ENCODE peak calls at places on chromosomes 16 and 17, in ten cellular contexts. M is midbrain; E is T-helper 2 cell; D is fibroblast of pulmonary artery; H is activated naive CD4-positive, alpha-beta T cell treated with Interleukin-2 at 50 U/mL for 16 hours; P is NCI-H187 treated with DMSO at 0.1 percent for 48 hours; Q is B cell; V is CD8-positive, alpha-beta memory T cell; Z is lower leg skin; G is effector memory CD4-positive, alpha-beta T cell. A is an unnamed sample.

GRCh38 chr17:78962345-78962983 is 17.3 kb downstream of the LGALS3BP start:
- DNase-seq in M (no peak), E (no peak), D (no peak), H (no peak), P (no peak), Q (no peak), V (no peak), Z (no peak), G (no peak), A (no peak)

GRCh38 chr16:23847938-23848337 is 12.2 kb downstream of the PRKCB start:
- DNase-seq in M (no peak), E (peak; percentile 65), D (no peak), H (peak; percentile 55), P (no peak), Q (peak; percentile 52), V (peak; percentile 24), Z (no peak), G (peak; percentile 20), A (peak; percentile 44)

GRCh38 chr16:58652741-58653140 is 23.1 kb upstream of the CNOT1 start:
- DNase-seq in M (no peak), E (no peak), D (peak; percentile 45), H (no peak), P (no peak), Q (no peak), V (no peak), Z (no peak), G (no peak), A (no peak)

GRCh38 chr16:11360581-11360980 is 15.3 kb downstream of the RMI2 start:
- DNase-seq in M (no peak), E (no peak), D (no peak), H (no peak), P (no peak), Q (no peak), V (no peak), Z (no peak), G (no peak), A (no peak)

GRCh38 chr17:50203589-50204345 is 2.3 kb upstream of the COL1A1 start:
- DNase-seq in M (no peak), E (no peak), D (peak; percentile 71), H (no peak), P (no peak), Q (no peak), V (no peak), Z (no peak), G (no peak), A (no peak)

GRCh38 chr16:26645629-26646028 is 421.1 kb upstream of the C16orf82 start:
- DNase-seq in M (peak; percentile 29), E (peak; percentile 34), D (no peak), H (peak; percentile 22), P (no peak), Q (no peak), V (no peak), Z (no peak), G (peak; percentile 2), A (no peak)

GRCh38 chr16:49883111-49883829 is 27.4 kb upstream of the ZNF423 start:
- DNase-seq in M (no peak), E (no peak), D (no peak), H (no peak), P (no peak), Q (no peak), V (no peak), Z (no peak), G (no peak), A (no peak)

GRCh38 chr16:72049110-72049509 is 5.2 kb upstream of the HP start:
- DNase-seq in M (no peak), E (no peak), D (no peak), H (no peak), P (no peak), Q (no peak), V (no peak), Z (no peak), G (no peak), A (no peak)

GRCh38 chr16:12289175-12290063 is 312.9 kb downstream of the SNX29 start:
- DNase-seq in M (no peak), E (no peak), D (no peak), H (no peak), P (no peak), Q (no peak), V (no peak), Z (no peak), G (no peak), A (no peak)

GRCh38 chr17:10681866-10682446 is 15.4 kb downstream of the SCO1 start:
- DNase-seq in M (no peak), E (no peak), D (peak; percentile 69), H (no peak), P (no peak), Q (no peak), V (no peak), Z (no peak), G (no peak), A (no peak)

GRCh38 chr17:63973247-63973646 is 529 bp upstream of the SCN4A start:
- DNase-seq in M (no peak), E (no peak), D (no peak), H (no peak), P (no peak), Q (no peak), V (no peak), Z (no peak), G (no peak), A (no peak)

GRCh38 chr17:17837966-17838962 is 1.5 kb upstream of the SREBF1 start:
- DNase-seq in M (peak; percentile 46), E (no peak), D (peak; percentile 46), H (no peak), P (no peak), Q (no peak), V (no peak), Z (no peak), G (no peak), A (no peak)

GRCh38 chr17:67069591-67070136 is 25.3 kb downstream of the CACNG1 start:
- DNase-seq in M (no peak), E (no peak), D (no peak), H (no peak), P (no peak), Q (no peak), V (no peak), Z (no peak), G (no peak), A (no peak)

GRCh38 chr17:47205419-47205963 is 3.7 kb upstream of the MYL4 start:
- DNase-seq in M (no peak), E (peak; percentile 68), D (peak; percentile 57), H (peak; percentile 73), P (peak; percentile 18), Q (peak; percentile 81), V (peak; percentile 51), Z (no peak), G (peak; percentile 54), A (peak; percentile 54)

GRCh38 chr17:52148288-52148968 is 10.1 kb downstream of the CA10 start:
- DNase-seq in M (no peak), E (no peak), D (no peak), H (no peak), P (no peak), Q (no peak), V (no peak), Z (no peak), G (no peak), A (no peak)

GRCh38 chr16:88315543-88316105 is 67.1 kb upstream of the ZNF469 start:
- DNase-seq in M (no peak), E (no peak), D (peak; percentile 63), H (no peak), P (no peak), Q (no peak), V (no peak), Z (no peak), G (no peak), A (no peak)

GRCh38 chr17:50363217-50364060 is 9.5 kb downstream of the MRPL27 start:
- DNase-seq in M (peak; percentile 86), E (no peak), D (peak; percentile 55), H (no peak), P (no peak), Q (no peak), V (no peak), Z (peak; percentile 46), G (no peak), A (no peak)

GRCh38 chr17:81976332-81977210 is 858 bp upstream of the ASPSCR1 start:
- DNase-seq in M (no peak), E (peak; percentile 12), D (no peak), H (peak; percentile 37), P (peak; percentile 29), Q (peak; percentile 44), V (no peak), Z (no peak), G (peak; percentile 12), A (no peak)

GRCh38 chr17:29572691-29573557 is 4.4 kb downstream of the TP53I13 start:
- DNase-seq in M (peak; percentile 47), E (peak; percentile 46), D (peak; percentile 59), H (peak; percentile 61), P (no peak), Q (peak; percentile 87), V (peak; percentile 36), Z (peak; percentile 92), G (peak; percentile 18), A (peak; percentile 84)

GRCh38 chr16:3690991-3691720 is 26.2 kb downstream of the TRAP1 start:
- DNase-seq in M (no peak), E (no peak), D (no peak), H (no peak), P (no peak), Q (no peak), V (no peak), Z (peak; percentile 90), G (no peak), A (no peak)

GRCh38 chr16:81261049-81261648 is 22.7 kb downstream of the BCO1 start:
- DNase-seq in M (no peak), E (no peak), D (peak; percentile 31), H (peak; percentile 23), P (no peak), Q (peak; percentile 19), V (no peak), Z (no peak), G (no peak), A (peak; percentile 48)

A was measured in GM20000.